ENCODE peak calls at places on chromosomes 11 and 22, in five cellular contexts. N is fibroblast of villous mesenchyme, M is choroid plexus epithelial cell, U is right atrium auricular region, I is RWPE1. D is an unnamed sample.

GRCh38 chr11:84019576-84020194 is 733.5 kb upstream of the CCDC90B start:
- DNase-seq in I (no peak), N (peak; percentile 17), U (no peak), M (peak; percentile 81), D (no peak)

GRCh38 chr22:41240377-41241132 is at the start of gene CHADL:
- DNase-seq in I (no peak), N (no peak), M (no peak), U (no peak), D (no peak)

GRCh38 chr11:107928767-107929507 is 689 bp downstream of the RAB39A start:
- DNase-seq in U (no peak), M (no peak), I (no peak), N (no peak), D (no peak)

GRCh38 chr11:44905131-44905866 is 45.4 kb downstream of the TP53I11 start:
- DNase-seq in U (no peak), M (no peak), N (no peak), I (no peak), D (no peak)

GRCh38 chr11:79309402-79309801 is 131.4 kb downstream of the TENM4 start:
- DNase-seq in M (peak; percentile 6), N (no peak), I (no peak), U (no peak), D (no peak)

GRCh38 chr11:69892237-69892985 is 73.2 kb upstream of the FGF3 start:
- DNase-seq in N (no peak), M (no peak), U (no peak), I (no peak), D (peak; percentile 34)

GRCh38 chr11:102446606-102447005 is 6.0 kb downstream of the TMEM123 start:
- DNase-seq in U (no peak), M (peak; percentile 59), N (peak; percentile 42), I (peak; percentile 78), D (no peak)

GRCh38 chr11:111269146-111269868 is 23.8 kb downstream of the POU2AF2 start:
- DNase-seq in U (no peak), I (no peak), N (peak; percentile 5), M (peak; percentile 56), D (no peak)

GRCh38 chr11:133841279-133842043 is 3.9 kb downstream of the SPATA19 start:
- DNase-seq in I (no peak), N (no peak), U (no peak), M (no peak), D (no peak)

GRCh38 chr22:41417622-41418390 is 28.8 kb downstream of the TOB2 start:
- DNase-seq in N (no peak), I (no peak), M (no peak), U (peak; percentile 88), D (peak; percentile 63)

GRCh38 chr22:46596819-46597218 is 23.4 kb upstream of the GRAMD4 start:
- DNase-seq in N (no peak), M (no peak), U (no peak), I (peak; percentile 74), D (peak; percentile 93)

GRCh38 chr11:19395050-19395449 is 154.3 kb upstream of the E2F8 start:
- DNase-seq in I (no peak), U (peak; percentile 28), N (no peak), M (no peak), D (no peak)

GRCh38 chr22:35620624-35621245 is 3.6 kb upstream of the MB start:
- DNase-seq in I (no peak), U (no peak), M (peak; percentile 28), N (no peak), D (no peak)

GRCh38 chr11:10896493-10896892 is 38.6 kb upstream of the ZBED5 start:
- DNase-seq in U (no peak), N (no peak), I (no peak), M (no peak), D (no peak)

GRCh38 chr11:73996161-73996747 is 12.6 kb downstream of the UCP3 start:
- DNase-seq in M (no peak), N (no peak), U (no peak), I (no peak), D (no peak)

GRCh38 chr11:10493041-10493663 is 38.1 kb downstream of the AMPD3 start:
- DNase-seq in I (no peak), M (no peak), U (peak; percentile 42), N (no peak), D (no peak)

GRCh38 chr11:72522186-72522585 is 87.9 kb upstream of the CLPB start:
- DNase-seq in U (no peak), M (no peak), I (no peak), N (no peak), D (no peak)

GRCh38 chr22:46100401-46101105 is 49.8 kb upstream of the PPARA start:
- DNase-seq in N (no peak), I (no peak), M (no peak), U (no peak), D (no peak)

GRCh38 chr22:24134090-24134846 is 47.0 kb upstream of the SUSD2 start:
- DNase-seq in I (no peak), M (peak; percentile 36), N (no peak), U (no peak), D (no peak)

GRCh38 chr11:64124147-64124546 is 41.8 kb downstream of the MACROD1 start:
- DNase-seq in U (no peak), N (no peak), M (no peak), I (peak; percentile 13), D (no peak)

DNA sequence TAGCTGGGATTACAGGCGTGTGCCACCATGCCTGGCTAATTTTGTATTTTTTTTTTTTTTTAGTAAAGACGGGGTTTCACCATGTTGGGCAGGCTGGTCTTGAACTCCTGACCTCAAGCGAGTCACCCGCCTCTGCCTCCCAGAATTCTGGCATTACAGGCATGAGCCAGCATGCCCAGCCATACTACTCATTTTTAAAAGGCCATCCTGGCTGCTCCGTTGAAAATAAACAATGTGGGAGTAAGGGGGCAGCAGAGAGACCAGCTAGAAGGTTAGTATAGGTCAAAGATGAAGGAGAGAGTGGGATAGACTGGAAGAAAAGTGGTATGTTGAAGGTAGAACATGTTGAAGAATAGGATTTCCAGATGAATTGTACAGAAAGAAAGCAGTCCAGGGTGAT is 17.6 kb upstream of the LIN7C start:
- DNase-seq in U (no peak), I (peak; percentile 13), M (peak; percentile 32), N (peak; percentile 20), D (no peak)
- TF ChIP-seq CTCF in U (no peak), I (no peak), M (peak; percentile 40), N (peak; percentile 31), D (no peak)

GRCh38 chr22:49960967-49961600 is 512 bp downstream of the PIM3 start:
- DNase-seq in I (no peak), N (peak; percentile 53), M (peak; percentile 59), U (no peak), D (peak; percentile 50)

GRCh38 chr22:49962751-49963646 is 2.4 kb downstream of the PIM3 start:
- DNase-seq in U (no peak), N (peak; percentile 14), I (no peak), M (no peak), D (peak; percentile 18)

GRCh38 chr22:49960159-49960966 is at the start of gene PIM3:
- DNase-seq in I (peak; percentile 83), U (peak; percentile 96), M (peak; percentile 97), N (peak; percentile 95), D (peak; percentile 95)

GRCh38 chr22:49962012-49962750 is 1.6 kb downstream of the PIM3 start:
- DNase-seq in N (peak; percentile 97), I (peak; percentile 80), M (peak; percentile 96), U (peak; percentile 93), D (peak; percentile 87)

DNA sequence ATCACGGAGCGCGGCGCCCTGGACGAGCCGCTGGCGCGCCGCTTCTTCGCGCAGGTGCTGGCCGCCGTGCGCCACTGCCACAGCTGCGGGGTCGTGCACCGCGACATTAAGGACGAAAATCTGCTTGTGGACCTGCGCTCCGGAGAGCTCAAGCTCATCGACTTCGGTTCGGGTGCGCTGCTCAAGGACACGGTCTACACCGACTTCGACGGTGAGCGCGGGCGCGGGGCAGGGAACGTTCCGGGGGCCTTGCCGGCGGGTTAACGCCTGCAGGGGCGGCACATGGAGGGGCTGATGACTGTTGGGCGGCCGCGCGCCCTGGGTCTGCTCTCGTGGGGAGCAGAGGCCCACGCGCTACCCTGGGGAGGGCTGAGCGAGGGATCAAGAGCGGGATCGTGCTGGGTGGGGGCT is 1.0 kb downstream of the PIM3 start:
- DNase-seq in U (no peak), N (no peak), I (no peak), M (peak; percentile 49), D (no peak)
- TF ChIP-seq CTCF in U (no peak), N (no peak), I (no peak), M (no peak), D (no peak)

GRCh38 chr11:6258571-6258998 is 1.1 kb upstream of the CCKBR start:
- DNase-seq in N (peak; percentile 36), U (no peak), M (no peak), I (no peak), D (no peak)

GRCh38 chr11:6263664-6264063 is 4.0 kb downstream of the CCKBR start:
- DNase-seq in U (no peak), M (no peak), N (no peak), I (no peak), D (no peak)

GRCh38 chr11:6258141-6258540 is 1.5 kb upstream of the CCKBR start:
- DNase-seq in M (no peak), U (no peak), N (no peak), I (no peak), D (no peak)

GRCh38 chr11:6259638-6260019 is at the start of gene CCKBR:
- DNase-seq in N (no peak), M (no peak), I (no peak), U (no peak), D (peak; percentile 15)

GRCh38 chr11:6260207-6260726 is 629 bp downstream of the CCKBR start:
- DNase-seq in M (no peak), U (no peak), N (no peak), I (no peak), D (no peak)
- TF ChIP-seq CTCF in M (no peak), U (no peak), N (no peak), I (no peak), D (no peak)

GRCh38 chr11:86981777-86982540 is 26.8 kb upstream of the FZD4 start:
- DNase-seq in I (no peak), U (no peak), N (no peak), M (no peak), D (no peak)

GRCh38 chr11:86980397-86980796 is 25.2 kb upstream of the FZD4 start:
- DNase-seq in N (no peak), M (no peak), U (no peak), I (no peak), D (no peak)

GRCh38 chr11:86977441-86978050 is 22.4 kb upstream of the FZD4 start:
- DNase-seq in M (no peak), U (peak; percentile 73), I (no peak), N (no peak), D (no peak)

GRCh38 chr11:86978247-86978646 is 23.1 kb upstream of the FZD4 start:
- DNase-seq in M (peak; percentile 57), U (peak; percentile 87), I (no peak), N (peak; percentile 36), D (no peak)

DNA sequence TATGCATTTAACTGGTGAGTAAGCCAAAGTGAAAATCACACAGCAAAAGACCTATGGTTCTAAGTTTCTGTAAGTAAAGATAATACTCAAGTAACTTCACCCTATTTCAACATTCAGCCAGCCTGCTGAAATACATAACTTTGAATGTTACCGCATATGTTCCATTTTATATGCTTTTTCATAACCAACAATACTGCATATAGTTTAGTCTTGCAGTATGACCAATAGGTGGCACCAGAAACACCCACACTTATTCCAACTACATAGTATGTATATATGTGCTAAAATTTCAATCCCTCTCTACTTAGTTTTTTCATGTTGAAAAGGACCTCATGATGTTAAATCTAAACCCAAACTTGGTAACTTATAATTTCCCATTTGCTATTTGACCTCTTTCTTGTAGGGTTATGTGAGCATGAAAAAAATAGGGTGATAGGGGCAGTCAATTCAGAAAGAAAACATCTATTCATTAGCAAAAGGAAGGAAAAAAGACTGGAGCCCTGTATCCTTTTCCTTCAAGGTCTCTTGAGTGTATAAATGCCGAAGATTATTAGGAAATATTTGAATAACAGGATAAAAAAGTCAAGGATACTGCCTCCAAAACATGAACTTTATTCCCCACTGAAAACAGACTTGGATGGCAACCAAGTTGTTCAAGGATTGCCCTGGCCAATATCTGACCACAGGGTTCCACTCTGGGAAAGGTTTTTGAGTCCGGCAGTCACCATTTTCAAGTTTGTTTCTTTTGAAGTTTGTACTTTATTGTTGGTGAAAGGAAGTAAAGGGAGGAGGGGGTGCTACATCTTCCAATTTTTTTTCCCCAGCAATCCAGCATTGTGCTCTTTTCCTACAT is 23.8 kb upstream of the FZD4 start:
- DNase-seq in M (peak; percentile 82), N (peak; percentile 71), I (peak; percentile 26), U (no peak), D (no peak)
- TF ChIP-seq CTCF in M (no peak), N (peak; percentile 72), I (peak; percentile 79), U (peak; percentile 17), D (peak; percentile 19)

D was measured in Calu3.